ENCODE peak calls at places on chromosomes 1 and 21, in four cellular contexts. M, A, K and Y are unnamed samples.

GRCh38 chr1:162757476-162757875 is 33.0 kb upstream of the HSD17B7 start:
- DNase-seq in M (no peak), A (no peak), K (no peak), Y (no peak)

GRCh38 chr1:217521317-217521716 is 109.6 kb downstream of the GPATCH2 start:
- DNase-seq in M (no peak), A (no peak), K (no peak), Y (no peak)

GRCh38 chr1:50978144-50978851 is 8.3 kb downstream of the CDKN2C start:
- DNase-seq in M (peak), A (peak), K (no peak), Y (peak)

GRCh38 chr1:111515291-111516007 is 12.0 kb upstream of the ADORA3 start:
- DNase-seq in M (peak), A (no peak), K (no peak), Y (no peak)

GRCh38 chr1:184298321-184299052 is 88.3 kb upstream of the C1orf21 start:
- DNase-seq in M (no peak), A (no peak), K (no peak), Y (no peak)

GRCh38 chr1:164707868-164708331 is 148.9 kb downstream of the PBX1 start:
- DNase-seq in M (no peak), A (no peak), K (no peak), Y (no peak)

GRCh38 chr1:3233031-3233430 is 164.0 kb downstream of the PRDM16 start:
- DNase-seq in M (no peak), A (no peak), K (no peak), Y (no peak)

GRCh38 chr1:117312453-117313138 is 54.7 kb upstream of the MAN1A2 start:
- DNase-seq in M (no peak), A (no peak), K (no peak), Y (no peak)

GRCh38 chr1:19430121-19431068 is 54.9 kb downstream of the CAPZB start:
- DNase-seq in M (no peak), A (no peak), K (no peak), Y (no peak)

GRCh38 chr1:156282143-156282478 is 514 bp downstream of the SMG5 start:
- DNase-seq in M (no peak), A (no peak), K (no peak), Y (no peak)

GRCh38 chr1:33272509-33272908 is 16.2 kb downstream of the ZNF362 start:
- DNase-seq in M (no peak), A (no peak), K (no peak), Y (no peak)

GRCh38 chr1:235930543-235930942 is 63.8 kb upstream of the LYST start:
- DNase-seq in M (no peak), A (no peak), K (no peak), Y (no peak)

GRCh38 chr21:43276811-43277210 is 108.0 kb downstream of the CRYAA start:
- DNase-seq in M (peak), A (no peak), K (no peak), Y (no peak)

GRCh38 chr21:32048353-32048752 is 175.5 kb downstream of the HUNK start:
- DNase-seq in M (no peak), A (no peak), K (no peak), Y (no peak)

GRCh38 chr1:117658676-117659075 is 52.8 kb downstream of the TENT5C start:
- DNase-seq in M (no peak), A (no peak), K (no peak), Y (no peak)

GRCh38 chr21:45011911-45012660 is 62.3 kb upstream of the ADARB1 start:
- DNase-seq in M (peak), A (peak), K (no peak), Y (peak)

GRCh38 chr21:31185663-31186062 is 147.4 kb upstream of the KRTAP19-8 start:
- DNase-seq in M (no peak), A (no peak), K (no peak), Y (no peak)

GRCh38 chr1:94925561-94926364 is 1.1 kb downstream of the CNN3 start:
- DNase-seq in M (peak), A (peak), K (peak), Y (no peak)

GRCh38 chr1:244844155-244845121 is 9.0 kb downstream of the COX20 start:
- DNase-seq in M (no peak), A (no peak), K (no peak), Y (no peak)

GRCh38 chr1:175470078-175470477 is 273.3 kb downstream of the TNR start:
- DNase-seq in M (no peak), A (no peak), K (no peak), Y (no peak)

GRCh38 chr1:24972257-24973242 is 42.5 kb upstream of the RUNX3 start:
- DNase-seq in M (no peak), A (no peak), K (no peak), Y (no peak)

GRCh38 chr1:160058087-160058486 is 11.9 kb downstream of the KCNJ10 start:
- DNase-seq in M (no peak), A (no peak), K (no peak), Y (no peak)

GRCh38 chr1:52551476-52552235 is 1.2 kb downstream of the TUT4 start:
- DNase-seq in M (no peak), A (peak), K (no peak), Y (no peak)

GRCh38 chr1:47450606-47451005 is 12.8 kb downstream of the FOXD2 start:
- DNase-seq in M (no peak), A (no peak), K (no peak), Y (no peak)

GRCh38 chr1:94713472-94714141 is 106.5 kb upstream of the SLC44A3 start:
- DNase-seq in M (peak), A (no peak), K (no peak), Y (no peak)

GRCh38 chr1:68166348-68166747 is 66.0 kb downstream of the WLS start:
- DNase-seq in M (no peak), A (no peak), K (no peak), Y (no peak)

GRCh38 chr1:92184632-92185031 is 33.1 kb upstream of the C1orf146 start:
- DNase-seq in M (no peak), A (no peak), K (no peak), Y (no peak)

GRCh38 chr1:155107309-155108283 is 20.1 kb upstream of the EFNA1 start:
- DNase-seq in M (no peak), A (no peak), K (no peak), Y (no peak)

GRCh38 chr1:207748737-207749528 is 2.9 kb upstream of the CD46 start:
- DNase-seq in M (no peak), A (no peak), K (no peak), Y (no peak)

GRCh38 chr1:183570451-183570850 is 19.8 kb downstream of the NCF2 start:
- DNase-seq in M (no peak), A (no peak), K (no peak), Y (no peak)

GRCh38 chr1:211939876-211940468 is 95.4 kb downstream of the INTS7 start:
- DNase-seq in M (no peak), A (no peak), K (no peak), Y (no peak)

GRCh38 chr21:45930231-45930760 is 51.3 kb upstream of the COL6A1 start:
- DNase-seq in M (no peak), A (no peak), K (no peak), Y (no peak)

GRCh38 chr1:240484804-240485441 is 127.0 kb downstream of the GREM2 start:
- DNase-seq in M (no peak), A (no peak), K (no peak), Y (no peak)

GRCh38 chr1:246875041-246876026 is 56.4 kb downstream of the AHCTF1 start:
- DNase-seq in M (no peak), A (no peak), K (no peak), Y (no peak)

DNA sequence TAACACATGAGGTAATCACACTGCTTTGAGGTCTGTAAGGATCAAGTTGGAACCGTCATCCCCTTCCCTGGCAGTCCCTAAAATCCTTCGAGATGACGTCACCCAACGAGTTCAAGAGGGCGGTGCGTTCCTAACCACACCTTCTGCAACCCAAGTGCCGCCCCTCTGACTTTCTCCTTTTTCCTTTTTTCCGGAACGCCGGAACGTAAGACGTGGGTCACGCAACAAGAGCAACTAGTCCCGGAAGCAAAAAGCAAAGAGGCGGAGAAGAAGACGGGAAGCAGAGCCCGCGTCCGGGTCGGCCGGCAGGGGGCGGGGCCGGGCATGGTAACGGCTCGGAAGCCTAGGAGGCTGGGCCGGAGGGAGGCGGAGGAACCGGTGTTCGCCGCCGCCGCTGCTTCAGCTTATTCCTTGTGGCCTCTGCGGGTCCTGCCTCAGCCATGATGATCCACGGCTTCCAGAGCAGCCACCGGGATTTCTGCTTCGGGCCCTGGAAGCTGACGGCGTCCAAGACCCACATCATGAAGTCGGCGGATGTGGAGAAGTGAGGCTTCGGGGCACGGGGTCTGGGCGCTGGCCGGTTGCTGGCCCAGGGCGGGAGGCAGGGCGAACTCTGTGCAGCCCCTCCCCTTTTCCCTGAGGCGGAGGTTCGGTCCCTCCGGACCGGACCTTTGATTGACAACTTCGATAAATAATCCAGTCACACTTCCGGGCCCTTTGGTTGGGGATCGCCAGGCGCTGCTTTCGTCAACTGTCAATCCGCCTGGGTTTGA is at the start of gene TIPRL:
- DNase-seq in M (peak), A (peak), K (peak), Y (peak)
- TF ChIP-seq CTCF in M (peak), A (peak), K (peak), Y (peak)

DNA sequence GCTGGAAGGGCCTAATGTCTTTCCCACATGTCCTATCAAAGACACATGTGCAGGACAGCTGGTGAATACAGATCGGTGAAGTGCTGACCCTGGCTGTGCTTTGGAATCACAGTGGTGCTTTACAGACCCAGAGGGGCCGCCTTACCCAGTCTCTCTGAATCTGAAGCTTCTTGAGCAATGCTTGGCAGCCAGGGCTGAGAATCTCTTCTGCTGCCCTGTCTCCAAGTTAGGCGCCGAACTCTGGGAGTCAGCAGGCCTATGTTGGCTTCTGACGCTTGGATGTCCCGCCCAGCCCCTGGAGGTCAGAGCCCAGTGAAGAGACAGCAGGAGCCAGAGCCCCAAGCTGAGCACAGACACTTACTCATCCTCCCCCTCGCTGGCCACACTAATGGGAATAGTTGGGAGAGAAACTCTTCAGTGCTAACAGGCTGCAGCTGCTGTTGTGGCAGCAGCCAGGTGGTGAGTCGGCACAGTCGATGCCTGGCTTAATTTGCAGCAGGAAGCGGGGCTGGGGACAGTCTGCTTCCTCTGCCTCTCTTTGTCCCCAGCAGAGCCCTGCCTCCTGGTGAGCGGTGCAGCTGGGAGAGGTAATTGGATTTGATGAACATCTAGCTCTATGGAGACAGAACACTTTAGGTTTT is 68.1 kb downstream of the URB2 start:
- DNase-seq in M (peak), A (peak), K (no peak), Y (no peak)
- TF ChIP-seq CTCF in M (no peak), A (no peak), K (no peak), Y (no peak)

DNA sequence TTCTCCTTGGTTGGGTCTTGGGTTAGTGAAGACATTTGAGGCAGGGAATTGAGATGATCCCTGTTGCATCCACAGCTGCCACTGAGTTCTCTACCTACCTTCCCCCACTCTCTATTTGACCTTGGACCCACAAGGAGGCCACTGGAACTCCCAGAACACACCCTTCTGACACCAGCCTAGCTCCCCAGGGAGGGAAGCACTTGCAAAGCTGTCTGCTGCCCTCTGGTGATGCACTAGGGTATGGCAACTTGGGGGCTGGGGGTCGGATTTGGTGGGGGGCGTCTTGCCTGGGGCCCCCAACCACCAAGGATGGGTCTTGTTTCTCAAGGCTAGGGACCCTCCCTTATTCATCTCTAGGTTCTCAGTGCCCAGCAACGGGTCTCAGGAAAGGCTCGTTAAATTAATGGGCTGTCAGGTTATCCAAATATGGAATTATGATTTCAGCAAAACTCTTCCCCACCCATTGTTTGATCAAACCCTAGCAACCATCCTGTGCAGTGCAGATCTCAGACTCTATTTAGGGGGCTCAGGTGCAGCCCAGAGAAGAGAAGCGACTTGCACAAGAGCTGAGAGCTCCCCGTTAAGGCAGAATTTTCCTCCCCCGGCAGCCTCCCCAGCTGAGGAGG is 177.8 kb upstream of the KLHDC7A start:
- DNase-seq in M (no peak), A (peak), K (no peak), Y (no peak)
- TF ChIP-seq CTCF in M (peak), A (peak), K (peak), Y (peak)

GRCh38 chr1:39087109-39087834 is 61.1 kb downstream of the NDUFS5 start:
- DNase-seq in M (no peak), A (no peak), K (no peak), Y (no peak)

GRCh38 chr1:39090757-39091156 is 64.6 kb downstream of the NDUFS5 start:
- DNase-seq in M (no peak), A (no peak), K (no peak), Y (no peak)

GRCh38 chr1:39086386-39087108 is 60.4 kb downstream of the NDUFS5 start:
- DNase-seq in M (no peak), A (no peak), K (no peak), Y (no peak)

GRCh38 chr1:39089811-39090519 is 63.8 kb downstream of the NDUFS5 start:
- DNase-seq in M (no peak), A (no peak), K (no peak), Y (no peak)

GRCh38 chr1:39088658-39089057 is 62.5 kb downstream of the NDUFS5 start:
- DNase-seq in M (no peak), A (no peak), K (no peak), Y (no peak)
- TF ChIP-seq CTCF in M (no peak), A (no peak), K (no peak), Y (no peak)

DNA sequence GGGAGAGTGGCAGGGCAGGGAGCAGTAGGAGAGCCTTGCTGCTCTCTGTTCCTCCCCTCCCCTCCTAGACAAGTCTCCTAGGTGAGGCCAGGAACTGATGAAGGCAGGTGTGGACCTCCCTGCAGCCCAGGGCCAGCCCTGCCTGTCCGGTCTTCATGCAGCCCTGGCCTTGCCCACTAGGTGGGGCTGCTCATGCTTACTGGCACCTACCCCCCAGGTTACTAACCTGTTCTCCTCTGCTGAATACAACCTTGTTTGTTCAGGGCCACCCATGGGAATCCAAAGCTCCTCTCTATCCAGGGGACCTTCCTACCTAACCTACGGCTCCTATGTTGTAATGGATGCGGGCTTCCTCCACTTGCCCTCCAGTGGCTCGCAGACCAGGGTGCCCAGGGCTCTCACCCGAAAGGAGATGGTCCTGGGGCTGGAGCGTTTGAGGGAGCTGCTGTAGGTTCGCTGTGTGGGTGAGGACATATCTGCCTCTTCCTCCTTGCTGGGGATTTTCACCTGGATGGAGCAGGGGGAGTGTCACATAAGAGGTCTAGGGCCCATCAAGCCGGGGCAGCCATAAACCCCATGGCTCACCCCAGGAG is 7.9 kb upstream of the TNNT2 start:
- DNase-seq in M (peak), A (peak), K (no peak), Y (peak)
- TF ChIP-seq CTCF in M (peak), A (peak), K (peak), Y (peak)

GRCh38 chr1:214587165-214587564 is 15.8 kb upstream of the CENPF start:
- DNase-seq in M (no peak), A (no peak), K (no peak), Y (no peak)

GRCh38 chr1:214583824-214584554 is 19.0 kb upstream of the CENPF start:
- DNase-seq in M (no peak), A (no peak), K (no peak), Y (no peak)

GRCh38 chr1:214583113-214583512 is 19.9 kb upstream of the CENPF start:
- DNase-seq in M (no peak), A (no peak), K (no peak), Y (no peak)

GRCh38 chr1:214586621-214587020 is 16.4 kb upstream of the CENPF start:
- DNase-seq in M (no peak), A (no peak), K (no peak), Y (no peak)

DNA sequence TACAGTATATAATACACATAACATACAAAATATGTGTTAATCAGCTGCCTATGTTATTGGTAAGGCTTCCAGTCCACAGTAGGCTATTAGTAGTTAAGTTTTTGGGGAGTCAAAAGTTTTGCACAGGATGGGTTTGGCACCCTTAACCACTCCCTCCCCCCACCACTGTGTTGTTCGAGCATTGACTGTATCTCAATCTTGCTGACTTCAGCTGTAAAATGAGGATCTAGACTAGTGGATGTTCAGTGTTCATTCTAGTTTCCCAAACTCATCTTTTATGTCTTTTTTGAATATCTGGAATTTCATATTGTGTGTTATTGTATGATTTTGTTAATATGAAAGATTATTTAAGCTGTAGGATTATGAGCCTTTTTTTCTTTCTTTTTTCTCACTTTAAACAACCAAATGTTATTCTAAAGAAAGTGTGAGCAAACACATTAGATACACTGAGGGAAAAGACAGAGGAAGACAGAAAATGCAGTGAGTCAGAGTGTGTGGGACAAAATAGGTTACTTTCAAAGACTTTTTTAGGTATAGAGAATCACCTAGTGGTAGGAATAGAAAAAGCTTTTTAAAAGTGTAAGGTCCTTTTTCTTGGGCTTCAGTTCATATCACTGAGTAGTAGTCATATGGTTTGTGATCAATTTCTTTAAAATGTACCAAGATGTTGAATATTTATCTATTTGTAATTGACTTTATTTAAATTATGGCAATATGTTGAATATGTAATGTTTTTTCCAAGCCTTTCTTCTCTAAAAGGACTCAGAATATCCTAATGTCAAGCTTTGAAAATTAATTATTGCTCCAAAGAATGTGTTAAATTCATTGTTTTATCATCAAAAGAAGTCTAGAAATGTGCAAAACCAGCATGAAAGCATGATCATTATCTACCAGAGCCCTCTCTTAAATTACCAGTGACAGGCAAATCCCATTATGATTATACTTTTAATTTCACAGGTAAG is 17.9 kb upstream of the CENPF start:
- DNase-seq in M (no peak), A (no peak), K (no peak), Y (no peak)
- TF ChIP-seq CTCF in M (peak), A (peak), K (peak), Y (peak)

DNA sequence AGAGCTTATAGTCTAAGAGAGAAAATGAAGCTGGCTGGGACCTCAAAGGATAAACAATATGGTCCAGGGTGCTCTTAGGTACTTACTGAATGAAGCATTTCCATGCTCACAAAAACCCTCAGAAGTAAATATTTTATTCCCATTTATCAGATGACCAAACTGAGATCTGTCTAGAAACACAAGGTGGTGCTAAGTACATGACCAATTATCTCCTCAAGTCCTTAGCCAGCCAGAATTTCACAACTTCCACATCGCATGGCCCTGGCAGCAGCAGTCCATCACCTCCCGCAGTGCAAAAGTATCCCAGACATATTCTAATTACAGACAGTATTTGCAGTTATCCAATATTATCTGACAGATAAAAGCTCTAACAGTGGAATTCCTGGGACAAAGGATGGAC is 321.7 kb upstream of the PROX1 start:
- DNase-seq in M (no peak), A (no peak), K (no peak), Y (no peak)
- TF ChIP-seq CTCF in M (no peak), A (no peak), K (no peak), Y (no peak)

GRCh38 chr1:8165595-8166360 is 139.7 kb upstream of the ERRFI1 start:
- DNase-seq in M (no peak), A (no peak), K (no peak), Y (no peak)
- TF ChIP-seq CTCF in M (no peak), A (no peak), K (peak), Y (peak)